ENCODE peak calls at places on chromosomes 12 and 14, in four cellular contexts. X is cardiac fibroblast, Y is astrocyte of the spinal cord, L is uterus. Z is an unnamed sample.

GRCh38 chr14:22545842-22546721 is 42.9 kb downstream of the DAD1 start:
- DNase-seq in X (peak), L (no peak), Y (peak), Z (peak)

GRCh38 chr12:112813836-112814235 is 22.3 kb downstream of the RPH3A start:
- DNase-seq in Y (no peak), X (no peak), L (no peak), Z (no peak)

GRCh38 chr12:6614513-6615177 is 7.5 kb upstream of the CHD4 start:
- DNase-seq in L (no peak), Y (peak), X (peak), Z (peak)

GRCh38 chr14:95418858-95419257 is 97.6 kb downstream of the SYNE3 start:
- DNase-seq in X (no peak), L (no peak), Y (no peak), Z (no peak)

GRCh38 chr12:31736472-31736871 is 7.7 kb upstream of the AMN1 start:
- DNase-seq in X (peak), L (peak), Y (peak), Z (peak)

GRCh38 chr14:56423591-56423991 is 156.0 kb upstream of the TMEM260 start:
- DNase-seq in L (no peak), X (peak), Y (peak), Z (peak)

GRCh38 chr14:105474478-105475268 is at the start of gene CRIP2:
- DNase-seq in L (peak), Y (peak), X (peak), Z (peak)

GRCh38 chr14:54331516-54331915 is 65.3 kb upstream of the CDKN3 start:
- DNase-seq in X (no peak), Y (no peak), L (no peak), Z (no peak)

GRCh38 chr14:100192250-100192671 is 32.8 kb upstream of the DEGS2 start:
- DNase-seq in L (peak), X (no peak), Y (no peak), Z (no peak)

GRCh38 chr14:20632448-20632830 is 9.1 kb downstream of the OR6S1 start:
- DNase-seq in L (no peak), X (no peak), Y (no peak), Z (no peak)

GRCh38 chr14:55556929-55557623 is 22.9 kb upstream of the KTN1 start:
- DNase-seq in X (peak), L (no peak), Y (peak), Z (peak)

GRCh38 chr14:53341324-53341723 is 188.2 kb upstream of the DDHD1 start:
- DNase-seq in Y (no peak), X (no peak), L (no peak), Z (no peak)

GRCh38 chr14:75452900-75453816 is 25.3 kb downstream of the JDP2 start:
- DNase-seq in Y (peak), L (peak), X (peak), Z (peak)

GRCh38 chr14:101185081-101185835 is 281.7 kb upstream of the RTL1 start:
- DNase-seq in Y (no peak), L (peak), X (no peak), Z (no peak)

GRCh38 chr12:101066489-101066888 is 143.5 kb downstream of the SLC5A8 start:
- DNase-seq in X (no peak), L (no peak), Y (no peak), Z (no peak)

GRCh38 chr12:102808412-102808811 is 108.6 kb downstream of the PAH start:
- DNase-seq in Y (no peak), X (no peak), L (no peak), Z (no peak)

GRCh38 chr12:102806110-102806509 is 110.9 kb downstream of the PAH start:
- DNase-seq in X (no peak), Y (no peak), L (no peak), Z (no peak)

GRCh38 chr12:102806592-102806991 is 110.5 kb downstream of the PAH start:
- DNase-seq in Y (no peak), L (no peak), X (no peak), Z (no peak)

GRCh38 chr12:102814691-102815367 is 102.2 kb downstream of the PAH start:
- DNase-seq in Y (no peak), X (no peak), L (no peak), Z (no peak)

DNA sequence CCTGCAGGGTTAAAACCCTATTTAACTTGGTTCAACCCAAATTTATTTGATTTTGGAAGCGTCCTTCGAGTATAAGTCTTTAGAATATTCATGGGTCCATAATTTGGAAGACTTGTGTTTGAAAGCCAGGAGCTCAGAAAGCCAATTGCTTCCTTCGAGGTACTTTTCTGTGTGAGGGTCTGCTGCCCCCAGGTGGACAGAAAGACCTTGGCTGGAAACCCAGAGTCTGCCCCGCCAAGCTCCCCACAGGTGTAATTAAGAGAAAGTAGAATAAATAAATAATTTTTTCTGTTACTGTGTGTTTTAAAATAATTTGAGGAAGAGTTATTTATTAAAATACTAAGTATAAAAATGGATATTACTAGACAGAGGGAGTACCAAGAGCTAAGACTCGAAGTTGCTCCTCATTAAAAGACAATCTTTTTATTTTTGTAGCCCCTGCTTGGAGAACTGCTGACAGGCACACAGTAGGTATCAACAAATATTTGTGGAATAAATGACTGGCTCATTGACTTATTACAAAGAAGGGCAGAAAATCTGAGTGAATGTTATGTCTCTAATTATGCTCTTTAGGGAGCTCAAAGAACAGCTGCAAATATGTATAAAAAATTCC is 105.8 kb downstream of the PAH start:
- DNase-seq in L (peak), X (peak), Y (no peak), Z (peak)
- TF ChIP-seq CTCF in L (peak), X (peak), Y (peak), Z (peak)

GRCh38 chr12:53218551-53219114 is 11.6 kb upstream of the ITGB7 start:
- DNase-seq in Y (no peak), X (no peak), L (no peak), Z (no peak)
- H3K4me3 ChIP-seq in Y (peak), X (peak), L (peak), Z (peak)

GRCh38 chr14:103696027-103696402 is 19.2 kb downstream of the XRCC3 start:
- DNase-seq in Y (no peak), X (no peak), L (no peak), Z (no peak)

GRCh38 chr14:103692871-103693270 is 22.4 kb downstream of the XRCC3 start:
- DNase-seq in L (no peak), Y (no peak), X (no peak), Z (no peak)

GRCh38 chr14:103693514-103693913 is 21.7 kb downstream of the XRCC3 start:
- DNase-seq in X (no peak), L (no peak), Y (no peak), Z (no peak)

GRCh38 chr14:103695331-103696026 is 19.8 kb downstream of the XRCC3 start:
- DNase-seq in X (no peak), Y (no peak), L (no peak), Z (no peak)

DNA sequence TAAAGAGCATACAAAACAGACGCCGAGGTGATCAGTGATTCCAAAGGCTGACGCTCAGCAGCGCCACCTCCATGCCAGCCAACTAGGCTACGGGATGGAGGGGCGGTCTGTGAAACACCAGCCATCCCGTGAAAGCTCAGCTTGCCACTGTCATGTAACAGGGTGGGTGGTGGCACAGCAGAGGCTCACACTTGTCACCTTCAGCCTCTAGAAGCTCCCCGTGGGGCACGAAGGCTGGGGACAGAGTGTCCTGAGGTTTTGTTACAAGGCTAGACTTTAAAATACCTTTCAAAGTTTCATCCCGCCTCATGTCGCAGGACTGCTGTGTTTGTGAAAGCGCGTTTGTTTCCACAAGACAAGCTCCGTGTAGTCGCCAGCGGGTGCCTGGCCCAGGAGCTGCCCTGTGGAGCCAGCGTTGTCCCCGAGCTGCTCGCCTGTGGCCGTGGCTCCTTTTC is 20.7 kb downstream of the XRCC3 start:
- DNase-seq in X (no peak), Y (no peak), L (no peak), Z (no peak)
- TF ChIP-seq CTCF in X (no peak), Y (no peak), L (no peak), Z (no peak)

GRCh38 chr12:53222170-53223005 is 9.6 kb downstream of the RARG start:
- DNase-seq in L (no peak), Y (no peak), X (no peak), Z (no peak)
- H3K4me3 ChIP-seq in L (peak), Y (peak), X (peak), Z (peak)

GRCh38 chr12:66120477-66120876 is 10.1 kb downstream of the LLPH start:
- DNase-seq in L (no peak), Y (no peak), X (no peak), Z (no peak)
- TF ChIP-seq CTCF in L (no peak), Y (no peak), X (no peak), Z (peak)